ENCODE peak calls at places on chromosome 19, in ten cellular contexts. One of them, this sample, is unnamed.

GRCh38 chr19:35860436-35860817 is 3.7 kb downstream of the KIRREL2 start:
- DNase-seq in body of pancreas: no peak
- DNase-seq in Peyer's patch: no peak
- DNase-seq in colonic mucosa: no peak
- DNase-seq in heart left ventricle: no peak
- DNase-seq in esophagus squamous epithelium: no peak
- DNase-seq in fibroblast of lung: no peak
- DNase-seq in PC-3: no peak
- DNase-seq in ascending aorta: no peak
- DNase-seq in IMR-90: no peak
- DNase-seq in this sample: no peak

GRCh38 chr19:11227201-11227886 is 12.1 kb upstream of the ANGPTL8 start:
- DNase-seq in body of pancreas: no peak
- DNase-seq in Peyer's patch: no peak
- DNase-seq in colonic mucosa: peak
- DNase-seq in heart left ventricle: no peak
- DNase-seq in esophagus squamous epithelium: no peak
- DNase-seq in fibroblast of lung: no peak
- DNase-seq in PC-3: peak
- DNase-seq in ascending aorta: no peak
- DNase-seq in IMR-90: no peak
- DNase-seq in this sample: no peak

GRCh38 chr19:39100500-39101166 is 16.5 kb downstream of the ACP7 start:
- DNase-seq in body of pancreas: no peak
- DNase-seq in Peyer's patch: no peak
- DNase-seq in colonic mucosa: no peak
- DNase-seq in heart left ventricle: no peak
- DNase-seq in esophagus squamous epithelium: no peak
- DNase-seq in fibroblast of lung: no peak
- DNase-seq in PC-3: no peak
- DNase-seq in ascending aorta: no peak
- DNase-seq in IMR-90: no peak
- DNase-seq in this sample: no peak

GRCh38 chr19:29487432-29487831 is 38.4 kb upstream of the VSTM2B start:
- DNase-seq in body of pancreas: no peak
- DNase-seq in Peyer's patch: no peak
- DNase-seq in colonic mucosa: no peak
- DNase-seq in heart left ventricle: no peak
- DNase-seq in esophagus squamous epithelium: no peak
- DNase-seq in fibroblast of lung: no peak
- DNase-seq in PC-3: no peak
- DNase-seq in ascending aorta: peak
- DNase-seq in IMR-90: no peak
- DNase-seq in this sample: peak

GRCh38 chr19:39264306-39265290 is 3.6 kb upstream of the IFNL2 start:
- DNase-seq in body of pancreas: no peak
- DNase-seq in Peyer's patch: peak
- DNase-seq in colonic mucosa: no peak
- DNase-seq in heart left ventricle: no peak
- DNase-seq in esophagus squamous epithelium: no peak
- DNase-seq in fibroblast of lung: peak
- DNase-seq in PC-3: no peak
- DNase-seq in ascending aorta: no peak
- DNase-seq in IMR-90: no peak
- DNase-seq in this sample: no peak

GRCh38 chr19:6041991-6042421 is 64.1 kb upstream of the RANBP3 start:
- DNase-seq in body of pancreas: no peak
- DNase-seq in Peyer's patch: peak
- DNase-seq in colonic mucosa: no peak
- DNase-seq in heart left ventricle: no peak
- DNase-seq in esophagus squamous epithelium: no peak
- DNase-seq in fibroblast of lung: no peak
- DNase-seq in PC-3: no peak
- DNase-seq in ascending aorta: peak
- DNase-seq in IMR-90: no peak
- DNase-seq in this sample: peak

GRCh38 chr19:4144666-4145261 is 8.7 kb upstream of the CREB3L3 start:
- DNase-seq in body of pancreas: no peak
- DNase-seq in Peyer's patch: no peak
- DNase-seq in colonic mucosa: peak
- DNase-seq in heart left ventricle: no peak
- DNase-seq in esophagus squamous epithelium: no peak
- DNase-seq in fibroblast of lung: peak
- DNase-seq in PC-3: peak
- DNase-seq in ascending aorta: no peak
- DNase-seq in IMR-90: peak
- DNase-seq in this sample: no peak

GRCh38 chr19:29845576-29846176 is 33.9 kb downstream of the CCNE1 start:
- DNase-seq in body of pancreas: peak
- DNase-seq in Peyer's patch: no peak
- DNase-seq in colonic mucosa: peak
- DNase-seq in heart left ventricle: peak
- DNase-seq in esophagus squamous epithelium: no peak
- DNase-seq in fibroblast of lung: peak
- DNase-seq in PC-3: no peak
- DNase-seq in ascending aorta: no peak
- DNase-seq in IMR-90: peak
- DNase-seq in this sample: no peak

GRCh38 chr19:53981408-53981998 is 9.9 kb upstream of the CACNG6 start:
- DNase-seq in body of pancreas: no peak
- DNase-seq in Peyer's patch: no peak
- DNase-seq in colonic mucosa: no peak
- DNase-seq in heart left ventricle: no peak
- DNase-seq in esophagus squamous epithelium: no peak
- DNase-seq in fibroblast of lung: no peak
- DNase-seq in PC-3: no peak
- DNase-seq in ascending aorta: no peak
- DNase-seq in IMR-90: no peak
- DNase-seq in this sample: no peak

GRCh38 chr19:53977991-53978731 is 13.3 kb upstream of the CACNG6 start:
- DNase-seq in body of pancreas: peak
- DNase-seq in Peyer's patch: no peak
- DNase-seq in colonic mucosa: no peak
- DNase-seq in heart left ventricle: peak
- DNase-seq in esophagus squamous epithelium: no peak
- DNase-seq in fibroblast of lung: peak
- DNase-seq in PC-3: peak
- DNase-seq in ascending aorta: peak
- DNase-seq in IMR-90: peak
- DNase-seq in this sample: peak

GRCh38 chr19:53977429-53977990 is 13.9 kb upstream of the CACNG6 start:
- DNase-seq in body of pancreas: peak
- DNase-seq in Peyer's patch: peak
- DNase-seq in colonic mucosa: peak
- DNase-seq in heart left ventricle: peak
- DNase-seq in esophagus squamous epithelium: no peak
- DNase-seq in fibroblast of lung: peak
- DNase-seq in PC-3: peak
- DNase-seq in ascending aorta: peak
- DNase-seq in IMR-90: peak
- DNase-seq in this sample: peak

GRCh38 chr19:53980553-53981407 is 10.7 kb upstream of the CACNG6 start:
- DNase-seq in body of pancreas: no peak
- DNase-seq in Peyer's patch: no peak
- DNase-seq in colonic mucosa: peak
- DNase-seq in heart left ventricle: no peak
- DNase-seq in esophagus squamous epithelium: no peak
- DNase-seq in fibroblast of lung: peak
- DNase-seq in PC-3: peak
- DNase-seq in ascending aorta: no peak
- DNase-seq in IMR-90: peak
- DNase-seq in this sample: no peak

DNA sequence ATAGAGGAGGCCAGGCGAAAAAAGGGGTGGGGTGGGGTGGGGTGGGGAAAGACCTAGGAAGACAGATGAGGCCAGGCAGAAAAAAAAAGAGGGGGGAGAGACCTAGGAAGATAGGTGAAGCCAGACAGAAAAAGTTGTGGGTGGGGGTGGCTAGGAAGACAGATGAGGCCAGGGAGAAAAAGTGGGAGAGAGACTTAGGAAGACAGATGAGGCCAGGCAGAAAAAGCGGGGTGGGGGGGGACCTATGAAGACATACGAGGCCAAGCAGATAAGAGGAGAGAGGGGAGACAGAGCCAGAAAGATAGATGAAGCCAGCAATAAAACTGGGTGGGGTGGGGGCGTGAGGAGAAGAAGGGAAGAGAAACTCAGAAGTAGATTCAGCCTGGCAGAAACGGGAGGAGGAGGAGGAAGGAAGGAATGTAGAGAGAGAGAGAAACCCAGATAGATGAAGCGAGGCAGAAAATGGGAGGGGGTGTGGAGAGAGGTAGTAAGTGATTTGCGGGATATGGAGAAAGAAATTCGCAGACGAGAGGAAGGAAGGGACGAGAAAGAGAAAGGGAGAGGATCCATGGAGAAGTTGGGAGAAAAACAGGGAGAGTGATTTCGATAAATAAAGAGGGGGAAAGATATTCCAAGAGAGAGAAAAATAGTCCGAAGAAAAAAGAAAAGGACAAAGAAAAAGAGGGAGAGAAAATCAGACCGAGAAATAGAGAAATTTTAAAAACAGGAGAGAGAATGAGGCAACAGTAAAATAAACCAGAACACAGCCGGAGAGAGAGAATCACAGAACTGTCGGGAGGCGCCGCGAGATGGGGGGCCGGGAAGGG is 12.2 kb upstream of the CACNG6 start:
- DNase-seq in body of pancreas: no peak
- DNase-seq in Peyer's patch: no peak
- DNase-seq in colonic mucosa: no peak
- DNase-seq in heart left ventricle: no peak
- DNase-seq in esophagus squamous epithelium: no peak
- DNase-seq in fibroblast of lung: no peak
- DNase-seq in PC-3: peak
- DNase-seq in ascending aorta: no peak
- DNase-seq in IMR-90: no peak
- DNase-seq in this sample: no peak
- H3K4me3 ChIP-seq in body of pancreas: no peak
- H3K4me3 ChIP-seq in Peyer's patch: peak
- H3K4me3 ChIP-seq in colonic mucosa: no peak
- H3K4me3 ChIP-seq in heart left ventricle: peak
- H3K4me3 ChIP-seq in esophagus squamous epithelium: peak
- H3K4me3 ChIP-seq in fibroblast of lung: peak
- H3K4me3 ChIP-seq in PC-3: peak
- H3K4me3 ChIP-seq in ascending aorta: no peak
- H3K4me3 ChIP-seq in IMR-90: no peak
- H3K4me3 ChIP-seq in this sample: peak

GRCh38 chr19:17104679-17105078 is 29.1 kb downstream of the MYO9B start:
- DNase-seq in body of pancreas: no peak
- DNase-seq in Peyer's patch: no peak
- DNase-seq in colonic mucosa: no peak
- DNase-seq in heart left ventricle: no peak
- DNase-seq in esophagus squamous epithelium: no peak
- DNase-seq in fibroblast of lung: no peak
- DNase-seq in PC-3: no peak
- DNase-seq in ascending aorta: no peak
- DNase-seq in IMR-90: no peak
- DNase-seq in this sample: no peak

GRCh38 chr19:17103177-17103576 is 27.6 kb downstream of the MYO9B start:
- DNase-seq in body of pancreas: no peak
- DNase-seq in Peyer's patch: no peak
- DNase-seq in colonic mucosa: no peak
- DNase-seq in heart left ventricle: no peak
- DNase-seq in esophagus squamous epithelium: no peak
- DNase-seq in fibroblast of lung: no peak
- DNase-seq in PC-3: peak
- DNase-seq in ascending aorta: no peak
- DNase-seq in IMR-90: peak
- DNase-seq in this sample: no peak

GRCh38 chr19:17107546-17108452 is 32.2 kb downstream of the MYO9B start:
- DNase-seq in body of pancreas: peak
- DNase-seq in Peyer's patch: no peak
- DNase-seq in colonic mucosa: peak
- DNase-seq in heart left ventricle: peak
- DNase-seq in esophagus squamous epithelium: no peak
- DNase-seq in fibroblast of lung: peak
- DNase-seq in PC-3: peak
- DNase-seq in ascending aorta: peak
- DNase-seq in IMR-90: peak
- DNase-seq in this sample: peak

GRCh38 chr19:17108453-17108784 is 32.8 kb downstream of the MYO9B start:
- DNase-seq in body of pancreas: no peak
- DNase-seq in Peyer's patch: no peak
- DNase-seq in colonic mucosa: no peak
- DNase-seq in heart left ventricle: no peak
- DNase-seq in esophagus squamous epithelium: no peak
- DNase-seq in fibroblast of lung: no peak
- DNase-seq in PC-3: no peak
- DNase-seq in ascending aorta: no peak
- DNase-seq in IMR-90: no peak
- DNase-seq in this sample: no peak

DNA sequence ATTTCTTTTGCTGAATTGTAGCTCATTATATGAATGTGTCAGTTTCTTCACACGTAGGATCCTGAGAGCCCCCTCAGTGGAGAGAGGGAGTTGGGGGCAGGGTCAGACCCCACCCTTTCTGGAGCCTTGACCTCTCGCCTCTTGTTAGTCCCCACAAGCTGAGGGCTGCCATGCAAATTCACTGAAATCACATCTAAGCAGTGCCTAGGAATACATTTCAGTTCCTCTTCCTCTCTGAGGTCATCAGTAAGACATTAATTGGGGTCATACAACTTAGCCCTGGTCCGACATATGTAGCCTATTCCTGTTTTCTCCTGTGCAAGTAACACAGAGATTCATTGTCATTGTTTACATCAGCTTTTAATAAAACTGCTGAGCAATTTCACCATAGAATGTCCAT is 30.0 kb downstream of the MYO9B start:
- DNase-seq in body of pancreas: no peak
- DNase-seq in Peyer's patch: peak
- DNase-seq in colonic mucosa: no peak
- DNase-seq in heart left ventricle: no peak
- DNase-seq in esophagus squamous epithelium: no peak
- DNase-seq in fibroblast of lung: no peak
- DNase-seq in PC-3: no peak
- DNase-seq in ascending aorta: no peak
- DNase-seq in IMR-90: no peak
- DNase-seq in this sample: no peak
- H3K27ac ChIP-seq in body of pancreas: no peak
- H3K27ac ChIP-seq in Peyer's patch: peak
- H3K27ac ChIP-seq in colonic mucosa: no peak
- H3K27ac ChIP-seq in heart left ventricle: no peak
- H3K27ac ChIP-seq in esophagus squamous epithelium: peak
- H3K27ac ChIP-seq in fibroblast of lung: no peak
- H3K27ac ChIP-seq in PC-3: no peak
- H3K27ac ChIP-seq in ascending aorta: peak
- H3K27ac ChIP-seq in IMR-90: no peak
- H3K27ac ChIP-seq in this sample: no peak

GRCh38 chr19:3061214-3062161 is 807 bp downstream of the TLE5 start:
- DNase-seq in body of pancreas: peak
- DNase-seq in Peyer's patch: peak
- DNase-seq in colonic mucosa: peak
- DNase-seq in heart left ventricle: peak
- DNase-seq in esophagus squamous epithelium: no peak
- DNase-seq in fibroblast of lung: peak
- DNase-seq in PC-3: no peak
- DNase-seq in ascending aorta: peak
- DNase-seq in IMR-90: peak
- DNase-seq in this sample: peak
- TF ChIP-seq CTCF in body of pancreas: no peak
- TF ChIP-seq CTCF in Peyer's patch: peak
- TF ChIP-seq CTCF in colonic mucosa: peak
- TF ChIP-seq CTCF in heart left ventricle: peak
- TF ChIP-seq CTCF in esophagus squamous epithelium: peak
- TF ChIP-seq CTCF in fibroblast of lung: peak
- TF ChIP-seq CTCF in PC-3: peak
- TF ChIP-seq CTCF in ascending aorta: peak
- TF ChIP-seq CTCF in IMR-90: peak
- TF ChIP-seq CTCF in this sample: peak

GRCh38 chr19:610801-611505 is 21.3 kb downstream of the HCN2 start:
- DNase-seq in body of pancreas: peak
- DNase-seq in Peyer's patch: peak
- DNase-seq in colonic mucosa: no peak
- DNase-seq in heart left ventricle: peak
- DNase-seq in esophagus squamous epithelium: no peak
- DNase-seq in fibroblast of lung: peak
- DNase-seq in PC-3: no peak
- DNase-seq in ascending aorta: no peak
- DNase-seq in IMR-90: peak
- DNase-seq in this sample: no peak
- H3K4me3 ChIP-seq in body of pancreas: no peak
- H3K4me3 ChIP-seq in Peyer's patch: peak
- H3K4me3 ChIP-seq in colonic mucosa: peak
- H3K4me3 ChIP-seq in heart left ventricle: no peak
- H3K4me3 ChIP-seq in esophagus squamous epithelium: peak
- H3K4me3 ChIP-seq in fibroblast of lung: no peak
- H3K4me3 ChIP-seq in PC-3: no peak
- H3K4me3 ChIP-seq in ascending aorta: no peak
- H3K4me3 ChIP-seq in IMR-90: no peak
- H3K4me3 ChIP-seq in this sample: peak